ENCODE peak calls at places on chromosomes 16 and 17, in six cellular contexts. R is tibial artery; Y is aorta; U is CD4-positive, CD25-positive, alpha-beta regulatory T cell; T is neuronal stem cell; N is IMR-90. K is an unnamed sample.

GRCh38 chr17:15414502-15415348 is 52.7 kb downstream of the CDRT4 start:
- DNase-seq in R (no peak), Y (no peak), U (no peak), T (no peak), N (no peak), K (no peak)

GRCh38 chr17:48470388-48471034 is 40.5 kb upstream of the SKAP1 start:
- DNase-seq in R (no peak), Y (no peak), U (no peak), T (no peak), N (peak; percentile 62), K (no peak)

GRCh38 chr16:80120899-80121521 is 419.8 kb upstream of the DYNLRB2 start:
- DNase-seq in R (no peak), Y (no peak), U (no peak), T (no peak), N (no peak), K (no peak)

GRCh38 chr17:8160741-8161221 is 2.0 kb downstream of the VAMP2 start:
- DNase-seq in R (no peak), Y (no peak), U (no peak), T (no peak), N (no peak), K (no peak)

GRCh38 chr17:61862975-61863800 is at the start of gene BRIP1:
- DNase-seq in R (peak; percentile 94), Y (peak; percentile 95), U (peak; percentile 96), T (peak; percentile 92), N (peak; percentile 93), K (peak; percentile 85)

GRCh38 chr16:51523400-51523799 is 372.3 kb upstream of the SALL1 start:
- DNase-seq in R (no peak), Y (no peak), U (no peak), T (no peak), N (peak; percentile 49), K (no peak)

GRCh38 chr17:16521070-16521727 is 29.2 kb upstream of the LRRC75A start:
- DNase-seq in R (peak; percentile 57), Y (peak; percentile 79), U (peak; percentile 81), T (peak; percentile 71), N (peak; percentile 91), K (peak; percentile 26)

GRCh38 chr17:65656390-65657250 is 95.2 kb upstream of the AXIN2 start:
- DNase-seq in R (no peak), Y (no peak), U (peak; percentile 38), T (no peak), N (peak; percentile 26), K (no peak)

GRCh38 chr16:77833906-77834599 is 45.7 kb downstream of the VAT1L start:
- DNase-seq in R (no peak), Y (no peak), U (no peak), T (peak; percentile 68), N (peak; percentile 89), K (no peak)

GRCh38 chr16:87681990-87682570 is 79.8 kb downstream of the JPH3 start:
- DNase-seq in R (no peak), Y (no peak), U (peak; percentile 31), T (no peak), N (peak; percentile 78), K (no peak)

GRCh38 chr17:3282901-3283300 is 15.3 kb downstream of the OR3A1 start:
- DNase-seq in R (no peak), Y (no peak), U (no peak), T (no peak), N (no peak), K (no peak)

GRCh38 chr17:27544350-27545131 is 86.4 kb upstream of the LGALS9 start:
- DNase-seq in R (no peak), Y (no peak), U (peak; percentile 77), T (no peak), N (peak; percentile 63), K (no peak)

GRCh38 chr17:31320791-31321190 is 631 bp downstream of the EVI2A start:
- DNase-seq in R (no peak), Y (no peak), U (peak; percentile 36), T (no peak), N (peak; percentile 37), K (no peak)

GRCh38 chr17:68384941-68385340 is 72.4 kb downstream of the WIPI1 start:
- DNase-seq in R (no peak), Y (no peak), U (no peak), T (no peak), N (no peak), K (no peak)

GRCh38 chr16:88972349-88972748 is 4.7 kb downstream of the CBFA2T3 start:
- DNase-seq in R (no peak), Y (no peak), U (no peak), T (no peak), N (no peak), K (no peak)

GRCh38 chr17:43994272-43995149 is 9.9 kb upstream of the NAGS start:
- DNase-seq in R (no peak), Y (peak; percentile 70), U (peak; percentile 51), T (no peak), N (peak; percentile 37), K (peak; percentile 37)

GRCh38 chr17:48002920-48003685 is 32.2 kb downstream of the CDK5RAP3 start:
- DNase-seq in R (no peak), Y (no peak), U (no peak), T (no peak), N (no peak), K (no peak)

GRCh38 chr16:5873221-5873620 is 775.6 kb upstream of the EEF2KMT start:
- DNase-seq in R (no peak), Y (no peak), U (no peak), T (no peak), N (no peak), K (no peak)

GRCh38 chr17:74429604-74430384 is 2.1 kb upstream of the GPRC5C start:
- DNase-seq in R (no peak), Y (peak; percentile 57), U (no peak), T (no peak), N (no peak), K (no peak)

GRCh38 chr17:32936894-32937500 is 9.0 kb downstream of the TMEM98 start:
- DNase-seq in R (peak; percentile 71), Y (peak; percentile 77), U (peak; percentile 71), T (peak; percentile 81), N (peak; percentile 70), K (peak; percentile 22)

GRCh38 chr17:81710514-81711308 is 1.4 kb upstream of the SLC25A10 start:
- DNase-seq in R (no peak), Y (no peak), U (peak; percentile 43), T (no peak), N (no peak), K (no peak)

GRCh38 chr17:79866791-79867190 is 27.6 kb upstream of the CBX4 start:
- DNase-seq in R (no peak), Y (peak; percentile 6), U (peak; percentile 60), T (no peak), N (no peak), K (no peak)

DNA sequence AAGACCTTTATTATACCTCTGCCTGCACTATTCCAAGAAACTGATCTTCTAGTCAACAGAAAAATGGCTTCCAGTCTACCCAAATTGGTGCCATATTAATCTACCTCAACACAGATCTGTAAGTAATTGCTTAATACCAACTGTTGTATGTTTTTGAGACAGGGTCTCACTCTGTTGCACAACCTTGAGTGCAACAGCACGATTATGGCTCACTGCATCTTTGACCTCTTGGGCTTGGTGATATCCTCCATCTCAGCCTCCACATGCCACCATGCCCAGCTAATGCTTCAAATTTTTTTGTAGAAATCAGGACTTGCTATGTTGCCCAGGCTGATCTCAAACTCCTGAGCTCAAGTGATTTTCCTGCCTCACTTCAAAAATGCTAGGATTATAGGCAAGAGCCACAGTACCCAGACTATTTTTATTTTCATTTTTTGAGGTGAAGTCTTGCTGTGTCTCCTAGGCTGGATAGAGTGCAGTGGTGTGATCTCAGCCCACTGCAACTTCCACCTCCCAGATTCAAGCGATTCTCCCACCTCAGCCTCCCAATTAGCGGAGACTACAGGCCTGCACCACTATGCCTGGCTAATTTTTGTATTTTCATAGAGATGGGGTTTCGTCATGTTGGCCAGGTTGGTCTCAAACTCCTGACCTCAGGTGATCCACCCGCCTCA is 14.4 kb downstream of the NUFIP2 start:
- DNase-seq in R (no peak), Y (no peak), U (no peak), T (no peak), N (no peak), K (no peak)
- H3K36me3 ChIP-seq in R (peaks cover 19% of the 10 kb centered on the region), Y (no peaks in the 10 kb centered on the region), U (peaks cover 66% of the 10 kb centered on the region), T (peaks cover 96% of the 10 kb centered on the region), N (peaks cover 45% of the 10 kb centered on the region), K (peaks cover 50% of the 10 kb centered on the region)

DNA sequence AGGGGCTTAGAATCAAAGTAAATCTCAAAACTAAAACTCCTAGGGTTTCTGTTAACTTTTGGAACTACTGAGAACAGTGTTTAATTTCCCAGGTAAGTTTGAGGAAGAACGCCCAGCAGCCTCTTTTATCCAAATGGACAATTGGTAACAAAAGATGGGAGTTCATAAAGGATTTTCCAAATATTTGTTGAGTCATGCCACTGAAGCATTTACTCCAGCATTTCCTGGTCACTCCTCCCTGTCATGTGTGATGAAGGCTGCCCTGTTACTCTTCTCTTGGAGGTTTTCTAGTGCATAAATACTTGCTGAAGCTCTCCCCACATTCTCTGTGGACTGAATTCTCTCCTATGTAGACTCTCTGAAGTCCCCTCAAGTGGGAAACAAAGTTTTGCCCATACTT is 16.5 kb downstream of the ZNF75A start:
- DNase-seq in R (no peak), Y (no peak), U (no peak), T (no peak), N (no peak), K (no peak)
- H3K9me3 ChIP-seq in R (peaks cover 86% of the 10 kb centered on the region), Y (peaks cover 16% of the 10 kb centered on the region), U (peaks cover 65% of the 10 kb centered on the region), T (peaks cover 35% of the 10 kb centered on the region), N (peaks cover 61% of the 10 kb centered on the region), K (peaks cover 62% of the 10 kb centered on the region)

DNA sequence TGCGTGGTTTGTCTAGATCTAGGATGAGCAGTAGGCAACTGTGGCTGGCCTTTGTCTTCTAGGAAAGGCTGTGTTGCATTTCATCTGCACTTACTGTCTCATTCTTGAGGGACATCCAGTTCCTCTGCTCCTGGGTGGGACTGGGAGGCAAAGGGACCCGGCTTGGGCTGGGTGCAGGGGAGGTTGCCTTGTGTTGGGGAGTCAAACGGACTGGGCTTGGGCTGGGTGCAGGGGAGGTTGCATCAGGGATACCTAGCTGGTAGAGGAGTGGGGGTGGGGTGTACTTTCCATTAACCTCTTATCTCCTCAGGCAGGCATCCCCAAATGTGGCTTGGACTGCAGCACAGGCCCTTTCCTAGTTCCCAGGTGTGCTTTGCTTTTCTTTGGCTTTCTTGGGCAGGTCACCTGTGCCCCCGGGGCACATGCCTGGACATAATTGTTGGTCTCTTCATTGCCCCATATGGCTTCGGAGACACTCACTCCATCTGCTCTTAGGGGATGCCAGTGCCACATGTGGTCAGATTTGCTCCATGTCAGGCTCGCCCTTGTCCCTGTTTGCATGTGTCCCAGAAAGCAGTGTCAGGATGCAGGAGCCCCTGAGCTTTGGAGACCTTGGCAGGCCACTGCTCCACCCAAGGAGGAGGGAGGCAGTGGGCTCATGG is 1682.9 kb downstream of the TP53TG3F start:
- DNase-seq in R (no peak), Y (no peak), U (no peak), T (no peak), N (no peak), K (no peak)
- H3K4me1 ChIP-seq in R (no peaks in the 10 kb centered on the region), Y (no peaks in the 10 kb centered on the region), U (no peaks in the 10 kb centered on the region), T (no peaks in the 10 kb centered on the region), N (no peaks in the 10 kb centered on the region), K (no peaks in the 10 kb centered on the region)

GRCh38 chr16:57470683-57471082 is 8.2 kb downstream of the POLR2C start:
- DNase-seq in R (peak; percentile 67), Y (peak; percentile 74), U (no peak), T (no peak), N (no peak), K (no peak)

GRCh38 chr16:57472665-57473060 is 10.2 kb downstream of the POLR2C start:
- DNase-seq in R (no peak), Y (no peak), U (no peak), T (no peak), N (no peak), K (no peak)

GRCh38 chr16:57469917-57470470 is 7.5 kb downstream of the POLR2C start:
- DNase-seq in R (no peak), Y (no peak), U (no peak), T (no peak), N (no peak), K (no peak)

GRCh38 chr16:57471852-57472664 is 9.6 kb downstream of the POLR2C start:
- DNase-seq in R (no peak), Y (no peak), U (no peak), T (no peak), N (no peak), K (no peak)

GRCh38 chr16:57471209-57471608 is 8.7 kb downstream of the POLR2C start:
- DNase-seq in R (no peak), Y (no peak), U (no peak), T (no peak), N (no peak), K (no peak)
- H3K36me3 ChIP-seq in R (peaks cover 73% of the 10 kb centered on the region), Y (no peaks in the 10 kb centered on the region), U (peaks cover 55% of the 10 kb centered on the region), T (peaks cover 78% of the 10 kb centered on the region), N (peaks cover 57% of the 10 kb centered on the region), K (peaks cover 60% of the 10 kb centered on the region)